ENCODE peak calls at places on chromosomes 5 and 9, in six cellular contexts. U is H9, Y is IMR-90, A is H1, M is mesenchymal stem cell, N is trophoblast cell. J is an unnamed sample.

GRCh38 chr9:138068601-138069035 is 191.0 kb downstream of the CACNA1B start:
- DNase-seq in U (peak), Y (no peak), A (peak), M (no peak), N (no peak), J (no peak)

GRCh38 chr5:128304121-128304520 is 220.6 kb downstream of the SLC12A2 start:
- DNase-seq in U (no peak), Y (peak), A (no peak), M (peak), N (no peak), J (no peak)

GRCh38 chr5:76372320-76373054 is 30.6 kb upstream of the IQGAP2 start:
- DNase-seq in U (peak), Y (peak), A (no peak), M (peak), N (peak), J (no peak)

GRCh38 chr9:129511320-129511900 is 109.5 kb downstream of the C9orf50 start:
- DNase-seq in U (no peak), Y (no peak), A (no peak), M (no peak), N (no peak), J (no peak)

GRCh38 chr5:83149671-83150070 is 72.3 kb downstream of the XRCC4 start:
- DNase-seq in U (no peak), Y (peak), A (no peak), M (peak), N (no peak), J (no peak)

GRCh38 chr9:127574089-127574921 is 37.8 kb upstream of the STXBP1 start:
- DNase-seq in U (no peak), Y (no peak), A (no peak), M (no peak), N (peak), J (no peak)

GRCh38 chr5:140118294-140118936 is 4.5 kb downstream of the PURA start:
- DNase-seq in U (no peak), Y (peak), A (no peak), M (no peak), N (no peak), J (no peak)

GRCh38 chr5:65987982-65988381 is 61.6 kb downstream of the ERBIN start:
- DNase-seq in U (no peak), Y (no peak), A (no peak), M (no peak), N (no peak), J (no peak)

GRCh38 chr9:88691096-88691495 is 156.1 kb downstream of the NXNL2 start:
- DNase-seq in U (no peak), Y (no peak), A (no peak), M (no peak), N (no peak), J (no peak)

GRCh38 chr5:123090641-123091257 is 1.7 kb downstream of the PRDM6 start:
- DNase-seq in U (peak), Y (no peak), A (peak), M (no peak), N (no peak), J (no peak)

GRCh38 chr5:131224387-131225191 is 39.3 kb upstream of the CDC42SE2 start:
- DNase-seq in U (no peak), Y (no peak), A (no peak), M (no peak), N (no peak), J (no peak)

GRCh38 chr9:3397726-3398125 is 128.1 kb downstream of the RFX3 start:
- DNase-seq in U (no peak), Y (no peak), A (no peak), M (no peak), N (no peak), J (no peak)
- H3K14ac ChIP-seq in U (no peak), Y (no peak), A (no peak), M (no peak), N (no peak), J (no peak)

DNA sequence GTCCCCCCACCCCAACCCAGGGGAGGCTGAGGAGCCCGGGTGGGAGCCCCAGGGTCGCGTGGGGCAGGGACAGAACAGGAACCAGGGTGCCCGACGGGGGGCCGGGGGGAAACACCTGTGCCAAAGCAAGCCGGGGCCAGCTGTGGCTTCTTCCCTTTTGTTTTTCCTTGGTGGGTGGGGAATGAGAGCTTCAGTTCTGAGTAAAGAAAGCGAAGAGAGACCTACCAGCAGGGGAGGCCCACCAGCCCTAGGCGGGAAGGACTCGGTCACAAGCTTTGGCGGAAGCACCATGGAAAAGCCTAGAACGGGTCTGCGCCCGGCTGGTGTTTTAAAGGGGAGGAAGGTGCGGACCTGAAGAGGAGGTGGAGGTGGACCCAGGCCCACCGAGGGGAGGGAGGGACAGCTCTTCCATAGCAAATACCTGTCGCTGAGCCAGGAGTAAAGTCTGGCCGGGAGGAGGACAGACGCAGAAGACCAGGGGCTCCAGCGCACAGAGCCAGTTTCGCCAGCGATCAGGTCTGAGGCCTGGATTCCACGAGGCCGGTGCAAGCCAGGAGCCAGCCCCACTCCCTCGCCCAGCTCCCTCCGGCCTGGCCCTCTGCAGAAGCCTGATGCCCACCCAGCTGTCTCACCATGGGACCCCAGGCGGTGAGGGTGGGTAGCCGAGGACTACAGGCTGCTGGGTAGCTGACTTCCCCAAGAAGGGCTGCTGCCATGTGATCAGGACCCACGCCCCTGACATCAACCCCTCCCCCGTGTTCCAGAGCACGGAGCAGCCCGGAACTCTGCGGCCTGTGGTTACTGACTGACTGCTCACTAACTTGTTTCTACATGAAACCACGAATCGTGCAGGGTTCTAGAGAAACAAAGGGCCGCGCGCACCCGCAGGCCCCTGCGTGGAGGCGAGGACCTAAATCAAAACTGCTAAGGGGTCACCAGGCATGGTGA is 849 bp upstream of the MGAT1 start:
- DNase-seq in U (no peak), Y (no peak), A (no peak), M (peak), N (peak), J (peak)
- H2AK5ac ChIP-seq in U (no peak), Y (no peak), A (peak), M (peak), N (peak), J (peak)

GRCh38 chr9:35738924-35739323 is 6.5 kb downstream of the CREB3 start:
- DNase-seq in U (no peak), Y (no peak), A (no peak), M (no peak), N (no peak), J (no peak)

GRCh38 chr9:35741740-35742139 is 7.3 kb downstream of the GBA2 start:
- DNase-seq in U (no peak), Y (no peak), A (no peak), M (no peak), N (no peak), J (no peak)

GRCh38 chr9:35737143-35737542 is 4.7 kb downstream of the CREB3 start:
- DNase-seq in U (no peak), Y (no peak), A (no peak), M (no peak), N (no peak), J (no peak)

GRCh38 chr9:35738186-35738585 is 5.7 kb downstream of the CREB3 start:
- DNase-seq in U (no peak), Y (no peak), A (no peak), M (no peak), N (no peak), J (no peak)

DNA sequence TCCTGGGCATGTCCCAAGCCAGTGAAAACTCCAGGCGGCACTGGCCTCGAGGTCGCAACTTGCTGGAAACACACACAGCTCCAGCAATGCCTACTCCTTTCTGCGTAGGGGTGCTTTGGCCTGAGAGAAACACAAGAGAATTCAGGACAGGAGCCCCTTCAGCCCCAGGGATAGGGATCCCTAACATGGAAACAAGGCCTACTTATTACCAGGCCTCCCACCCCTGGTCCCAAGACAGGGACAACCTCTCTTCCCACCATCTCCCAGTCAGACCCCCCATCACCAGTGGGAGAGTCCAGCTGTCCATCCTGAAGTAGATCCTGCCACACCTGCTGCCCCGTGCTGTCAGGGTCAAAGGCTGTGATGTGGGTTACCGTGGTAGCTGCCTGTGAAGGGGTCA is 7.8 kb downstream of the CREB3 start:
- DNase-seq in U (no peak), Y (no peak), A (no peak), M (no peak), N (no peak), J (no peak)
- H3K14ac ChIP-seq in U (no peak), Y (no peak), A (no peak), M (no peak), N (no peak), J (no peak)

DNA sequence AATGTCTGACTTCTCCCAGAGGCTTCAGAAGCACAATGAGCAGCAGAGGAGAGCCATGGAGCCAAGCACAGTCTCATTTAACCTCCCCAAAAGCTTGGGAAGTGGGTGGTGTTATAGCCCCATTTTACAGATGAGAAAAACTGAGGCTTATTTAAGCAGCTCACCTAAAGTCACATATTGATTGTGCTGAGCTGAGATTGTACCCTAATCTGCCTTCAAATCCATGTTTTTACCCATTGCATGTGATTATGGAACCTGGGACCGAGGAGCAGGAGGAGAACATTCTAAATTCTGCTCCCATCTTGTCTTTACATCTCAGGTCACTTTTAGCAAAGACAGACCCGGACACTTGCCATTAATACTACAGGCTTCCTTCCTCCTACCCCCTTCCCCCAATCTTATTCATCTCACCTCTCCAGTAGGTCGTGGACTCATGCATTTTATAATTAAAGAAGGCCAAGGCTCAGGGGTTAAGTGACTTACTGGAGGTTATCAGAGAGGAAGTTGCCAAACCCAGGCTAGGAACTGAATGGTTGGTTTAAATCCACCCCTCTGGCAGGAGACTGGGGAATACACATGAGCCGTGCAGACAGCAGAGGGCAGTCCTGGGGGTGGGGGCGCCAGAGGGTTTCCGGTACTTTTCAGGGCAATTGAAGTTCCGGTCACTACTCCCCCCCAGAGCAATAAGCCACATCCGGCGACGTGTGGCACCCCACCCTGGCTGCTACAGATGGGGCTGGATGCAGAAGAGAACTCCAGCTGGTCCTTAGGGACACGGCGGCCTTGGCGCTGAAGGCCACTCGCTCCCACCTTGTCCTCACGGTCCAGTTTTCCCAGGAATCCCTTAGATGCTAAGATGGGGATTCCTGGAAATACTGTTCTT is 51.0 kb upstream of the IL17B start:
- DNase-seq in U (peak), Y (no peak), A (peak), M (peak), N (no peak), J (no peak)
- H2AK5ac ChIP-seq in U (no peak), Y (no peak), A (peak), M (peak), N (no peak), J (no peak)

GRCh38 chr9:108101410-108101809 is 611.8 kb upstream of the KLF4 start:
- DNase-seq in U (no peak), Y (no peak), A (no peak), M (no peak), N (no peak), J (no peak)
- H3K14ac ChIP-seq in U (no peak), Y (no peak), A (no peak), M (no peak), N (no peak), J (no peak)

GRCh38 chr9:106862115-106862945 is 636 bp upstream of the ZNF462 start:
- DNase-seq in U (peak), Y (peak), A (peak), M (peak), N (peak), J (peak)
- H2AK5ac ChIP-seq in U (no peak), Y (peak), A (no peak), M (no peak), N (peak), J (no peak)

GRCh38 chr5:142399899-142400298 is 75.1 kb upstream of the SPRY4 start:
- DNase-seq in U (no peak), Y (no peak), A (no peak), M (no peak), N (no peak), J (no peak)

GRCh38 chr5:142403583-142403982 is 78.8 kb upstream of the SPRY4 start:
- DNase-seq in U (no peak), Y (no peak), A (no peak), M (no peak), N (peak), J (no peak)

GRCh38 chr5:142404046-142404477 is 79.2 kb upstream of the SPRY4 start:
- DNase-seq in U (no peak), Y (peak), A (no peak), M (no peak), N (no peak), J (no peak)

GRCh38 chr5:142405023-142405422 is 80.2 kb upstream of the SPRY4 start:
- DNase-seq in U (no peak), Y (no peak), A (no peak), M (no peak), N (no peak), J (no peak)

GRCh38 chr5:142402752-142403318 is 78.0 kb upstream of the SPRY4 start:
- DNase-seq in U (no peak), Y (no peak), A (no peak), M (no peak), N (no peak), J (no peak)
- H3K14ac ChIP-seq in U (no peak), Y (no peak), A (no peak), M (no peak), N (no peak), J (no peak)

GRCh38 chr9:81559197-81559596 is 130.2 kb downstream of the TLE1 start:
- DNase-seq in U (no peak), Y (no peak), A (no peak), M (no peak), N (peak), J (no peak)
- H2AK5ac ChIP-seq in U (no peak), Y (peak), A (no peak), M (peak), N (no peak), J (no peak)

J was measured in neuronal stem cell.